ENCODE peak calls at places on chromosomes 12 and 14, in four cellular contexts. G, S, Y and N are unnamed samples. For H3K36me3, the result is how much of the 10 kb centered on the place peaks cover.

GRCh38 chr12:59403259-59403932 is 192.4 kb upstream of the SLC16A7 start:
- DNase-seq in G (peak), S (peak), Y (peak), N (peak)

GRCh38 chr12:59980491-59980890 is 384.7 kb downstream of the SLC16A7 start:
- DNase-seq in G (no peak), S (no peak), Y (no peak), N (no peak)

GRCh38 chr14:74243051-74243450 is 3.8 kb downstream of the VSX2 start:
- DNase-seq in G (no peak), S (no peak), Y (no peak), N (no peak)

GRCh38 chr12:53998174-53998899 is 1.6 kb upstream of the HOXC9 start:
- DNase-seq in G (no peak), S (no peak), Y (no peak), N (no peak)

GRCh38 chr14:55556929-55557623 is 22.9 kb upstream of the KTN1 start:
- DNase-seq in G (peak), S (peak), Y (peak), N (peak)

GRCh38 chr12:71948390-71948789 is 9.7 kb downstream of the TPH2 start:
- DNase-seq in G (no peak), S (no peak), Y (no peak), N (peak)

GRCh38 chr14:54676822-54677708 is 110.1 kb downstream of the SAMD4A start:
- DNase-seq in G (peak), S (no peak), Y (peak), N (peak)

GRCh38 chr14:91963465-91963864 is 16.0 kb upstream of the FBLN5 start:
- DNase-seq in G (no peak), S (no peak), Y (no peak), N (no peak)

GRCh38 chr12:113330505-113330904 is 4.4 kb downstream of the SLC8B1 start:
- DNase-seq in G (no peak), S (no peak), Y (no peak), N (no peak)

GRCh38 chr12:65083581-65083980 is 37.5 kb downstream of the WIF1 start:
- DNase-seq in G (no peak), S (no peak), Y (no peak), N (no peak)

GRCh38 chr14:89178376-89178775 is 238.7 kb downstream of the FOXN3 start:
- DNase-seq in G (no peak), S (no peak), Y (no peak), N (no peak)

GRCh38 chr12:107749094-107749493 is 11.8 kb downstream of the PRDM4 start:
- DNase-seq in G (no peak), S (no peak), Y (no peak), N (no peak)

GRCh38 chr12:84572186-84572585 is 340.4 kb downstream of the SLC6A15 start:
- DNase-seq in G (no peak), S (no peak), Y (no peak), N (no peak)

GRCh38 chr12:111454716-111455447 is 49.2 kb downstream of the SH2B3 start:
- DNase-seq in G (no peak), S (no peak), Y (no peak), N (no peak)

GRCh38 chr12:13962699-13963098 is 18.7 kb downstream of the GRIN2B start:
- DNase-seq in G (no peak), S (peak), Y (no peak), N (peak)

GRCh38 chr14:58697927-58698641 is 60.3 kb downstream of the DACT1 start:
- DNase-seq in G (no peak), S (no peak), Y (no peak), N (no peak)

GRCh38 chr14:20690848-20691640 is 2.5 kb downstream of the ANG start:
- DNase-seq in G (no peak), S (peak), Y (peak), N (peak)

GRCh38 chr12:106888348-106888970 is 67.2 kb upstream of the TMEM263 start:
- DNase-seq in G (no peak), S (no peak), Y (no peak), N (no peak)

GRCh38 chr12:26187014-26187413 is 8.4 kb upstream of the SSPN start:
- DNase-seq in G (no peak), S (no peak), Y (no peak), N (no peak)

GRCh38 chr12:49809369-49810158 is 18.6 kb downstream of the NCKAP5L start:
- DNase-seq in G (peak), S (peak), Y (no peak), N (no peak)

GRCh38 chr14:30243805-30244204 is 315.2 kb upstream of the G2E3 start:
- DNase-seq in G (no peak), S (no peak), Y (no peak), N (no peak)

GRCh38 chr12:110010853-110011835 is 11.9 kb downstream of the ANKRD13A start:
- DNase-seq in G (no peak), S (no peak), Y (no peak), N (no peak)

GRCh38 chr14:46322730-46323425 is 328.7 kb downstream of the RPL10L start:
- DNase-seq in G (no peak), S (no peak), Y (no peak), N (no peak)

GRCh38 chr12:116910645-116911449 is at the start of gene FBXW8:
- DNase-seq in G (peak), S (peak), Y (peak), N (peak)

GRCh38 chr14:87059060-87059827 is 933.7 kb downstream of the GALC start:
- DNase-seq in G (no peak), S (no peak), Y (no peak), N (no peak)

GRCh38 chr14:100468557-100468956 is 118.7 kb downstream of the BEGAIN start:
- DNase-seq in G (no peak), S (no peak), Y (no peak), N (no peak)

GRCh38 chr12:64497903-64498302 is 46.0 kb downstream of the TBK1 start:
- DNase-seq in G (no peak), S (no peak), Y (no peak), N (no peak)

GRCh38 chr12:98439471-98440164 is 75.8 kb upstream of the TMPO start:
- DNase-seq in G (no peak), S (no peak), Y (peak), N (no peak)

GRCh38 chr12:110022980-110023633 is 23.9 kb downstream of the ANKRD13A start:
- DNase-seq in G (no peak), S (no peak), Y (no peak), N (no peak)

GRCh38 chr14:92259613-92260357 is 63.2 kb upstream of the SLC24A4 start:
- DNase-seq in G (no peak), S (no peak), Y (peak), N (no peak)

GRCh38 chr14:101626331-101626730 is 65.0 kb downstream of the DIO3 start:
- DNase-seq in G (no peak), S (no peak), Y (no peak), N (no peak)

GRCh38 chr14:32933943-32934890 is 4.5 kb upstream of the NPAS3 start:
- DNase-seq in G (peak), S (peak), Y (peak), N (peak)

GRCh38 chr14:101965145-101965531 is 765 bp downstream of the DYNC1H1 start:
- DNase-seq in G (peak), S (peak), Y (peak), N (peak)

GRCh38 chr12:110538869-110539622 is 36.9 kb downstream of the RAD9B start:
- DNase-seq in G (no peak), S (no peak), Y (no peak), N (no peak)

GRCh38 chr12:88810806-88811205 is 230.5 kb upstream of the KITLG start:
- DNase-seq in G (no peak), S (no peak), Y (no peak), N (no peak)

GRCh38 chr14:35252485-35252884 is 39.7 kb upstream of the PSMA6 start:
- DNase-seq in G (no peak), S (no peak), Y (no peak), N (no peak)

GRCh38 chr14:94320243-94320642 is 2.9 kb downstream of the SERPINA6 start:
- DNase-seq in G (no peak), S (no peak), Y (no peak), N (no peak)

GRCh38 chr14:69299286-69300035 is 39.5 kb downstream of the GALNT16 start:
- DNase-seq in G (no peak), S (no peak), Y (no peak), N (no peak)

DNA sequence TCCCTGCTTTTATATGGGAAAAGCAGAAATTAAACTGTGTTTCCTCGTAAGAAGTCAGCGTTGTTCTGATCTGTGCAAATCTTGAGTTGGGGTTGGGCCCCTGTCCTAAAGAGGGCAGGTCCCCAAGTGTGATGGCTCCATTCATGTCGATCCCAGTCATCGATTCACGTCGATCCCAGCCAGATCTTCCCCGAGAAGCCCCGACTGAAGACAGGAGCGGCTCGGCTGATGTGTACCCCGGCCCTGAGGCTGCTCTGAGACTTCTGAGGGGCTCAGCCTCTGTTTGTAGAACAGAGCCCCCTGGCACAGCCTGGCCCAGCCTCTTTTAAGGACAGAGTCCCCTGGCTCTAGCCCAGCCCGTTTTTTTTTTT is 9.3 kb downstream of the PGAM5 start:
- DNase-seq in G (no peak), S (no peak), Y (no peak), N (no peak)
- H3K36me3 ChIP-seq in G (under half), S (under half), Y (half or more), N (half or more)

GRCh38 chr12:7638764-7639570 is 26.7 kb downstream of the APOBEC1 start:
- DNase-seq in G (peak), S (peak), Y (peak), N (peak)
- H3K4me3 ChIP-seq in G (no peak), S (peak), Y (peak), N (no peak)

DNA sequence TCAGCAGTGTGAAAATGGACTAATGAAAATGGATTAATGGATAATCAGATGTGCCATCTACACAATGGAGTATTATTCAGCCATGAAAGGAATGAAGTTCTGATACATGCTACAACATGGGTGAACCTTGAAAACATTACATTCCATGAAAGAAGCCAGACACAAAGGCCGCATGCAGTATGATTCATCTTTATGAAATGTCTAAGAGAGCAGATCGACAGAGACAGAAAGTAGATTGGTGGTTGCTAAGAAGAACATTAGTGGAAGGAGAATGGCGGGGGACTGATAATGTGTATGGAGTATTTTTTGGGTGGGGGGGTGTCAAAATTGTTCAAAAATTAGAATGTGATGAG is 47.3 kb downstream of the PRKAB1 start:
- DNase-seq in G (no peak), S (no peak), Y (no peak), N (no peak)
- H3K36me3 ChIP-seq in G (under half), S (under half), Y (under half), N (half or more)

DNA sequence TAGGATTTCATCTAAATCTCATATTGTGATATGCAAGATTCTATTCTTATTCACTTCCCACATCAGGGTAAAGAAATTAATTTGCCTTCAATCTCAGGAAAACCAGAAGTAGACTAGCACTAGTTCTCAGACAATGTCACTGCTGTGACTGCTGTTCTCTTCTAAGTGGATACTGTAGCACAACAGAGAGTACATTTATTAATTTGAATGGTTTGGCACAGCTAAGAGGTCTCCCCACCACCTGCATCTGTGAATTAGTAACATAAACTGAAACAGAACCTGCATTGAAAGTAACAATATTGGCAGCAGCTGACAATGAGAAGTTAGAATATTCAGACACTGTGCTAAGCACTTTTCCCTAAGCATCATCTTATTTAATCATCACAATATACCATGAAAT is 253.1 kb downstream of the PDZRN4 start:
- DNase-seq in G (no peak), S (no peak), Y (no peak), N (no peak)
- H3K4me3 ChIP-seq in G (no peak), S (no peak), Y (no peak), N (no peak)

DNA sequence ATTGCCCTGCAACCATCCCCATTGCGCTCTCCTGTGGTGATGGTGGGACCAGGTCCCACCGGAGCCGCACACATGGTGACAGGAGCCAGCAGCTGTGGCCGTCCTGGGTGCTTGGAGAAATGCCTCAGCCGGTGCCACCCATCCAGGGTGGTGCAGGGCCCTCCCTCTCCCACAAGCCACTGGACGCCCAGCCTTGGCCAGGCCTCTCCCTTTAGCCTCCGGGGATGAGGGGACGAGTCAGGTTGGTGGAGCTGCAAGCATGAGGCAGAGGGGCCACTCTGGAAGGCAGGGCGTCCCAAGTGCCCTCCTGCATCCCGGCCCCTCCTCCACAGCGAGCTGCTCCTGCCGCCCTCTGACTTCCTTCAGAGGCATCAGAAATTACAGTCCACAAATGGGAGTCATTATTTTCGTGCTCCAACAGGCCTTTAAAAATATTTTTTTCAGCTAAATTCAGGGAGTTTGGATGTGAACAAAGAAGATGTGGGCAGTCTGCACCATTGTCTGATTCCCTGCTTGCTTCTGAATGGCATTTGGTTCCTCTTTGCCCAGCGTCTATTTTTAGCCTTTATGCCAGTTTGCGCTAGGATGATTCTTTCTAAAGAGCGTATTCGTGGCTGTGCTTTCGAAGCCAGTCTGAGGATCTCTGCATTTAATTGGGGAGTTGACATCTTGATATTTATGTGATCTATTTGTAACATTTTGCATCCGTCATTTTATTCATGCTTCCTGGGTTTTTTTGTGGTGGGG is 189.4 kb downstream of the ADGRD1 start:
- DNase-seq in G (no peak), S (no peak), Y (no peak), N (no peak)
- H3K36me3 ChIP-seq in G (under half), S (under half), Y (under half), N (under half)

GRCh38 chr12:31315779-31316465 is 10.0 kb downstream of the SINHCAF start:
- DNase-seq in G (no peak), S (no peak), Y (no peak), N (no peak)

GRCh38 chr12:31315089-31315725 is 10.7 kb downstream of the SINHCAF start:
- DNase-seq in G (no peak), S (no peak), Y (no peak), N (no peak)

GRCh38 chr12:31316964-31317363 is 9.0 kb downstream of the SINHCAF start:
- DNase-seq in G (no peak), S (no peak), Y (no peak), N (no peak)

GRCh38 chr12:31318870-31319269 is 7.1 kb downstream of the SINHCAF start:
- DNase-seq in G (no peak), S (no peak), Y (no peak), N (no peak)

GRCh38 chr12:31317471-31318397 is 8.2 kb downstream of the SINHCAF start:
- DNase-seq in G (no peak), S (no peak), Y (no peak), N (no peak)
- H3K4me3 ChIP-seq in G (no peak), S (peak), Y (peak), N (peak)

DNA sequence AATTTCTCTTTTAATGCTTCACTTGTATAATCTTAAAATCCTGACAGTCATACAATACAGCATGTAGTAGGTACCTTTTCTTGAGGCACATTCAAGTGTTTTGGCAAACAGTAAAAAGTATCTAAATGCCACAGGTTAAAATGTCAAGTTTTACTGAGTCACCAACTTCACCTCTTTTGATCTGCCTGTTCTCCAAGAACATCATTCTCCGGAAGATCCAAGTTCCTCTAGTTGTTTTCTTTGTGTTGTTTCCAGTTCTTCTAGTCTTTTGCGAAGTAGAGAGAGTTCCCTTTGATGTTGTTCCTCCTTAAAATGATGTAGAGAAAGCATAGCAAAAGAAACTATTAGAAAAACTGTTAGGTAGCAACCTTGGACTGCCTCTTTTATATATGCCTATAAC is 151.1 kb downstream of the CEP83 start:
- DNase-seq in G (no peak), S (no peak), Y (no peak), N (no peak)
- H3K36me3 ChIP-seq in G (under half), S (under half), Y (under half), N (under half)

GRCh38 chr12:7128681-7129593 is at the start of gene RBP5:
- DNase-seq in G (peak), S (no peak), Y (peak), N (no peak)

GRCh38 chr12:7131502-7131866 is 1.3 kb downstream of the CLSTN3 start:
- DNase-seq in G (peak), S (no peak), Y (no peak), N (no peak)

GRCh38 chr12:7130791-7131501 is 775 bp downstream of the CLSTN3 start:
- DNase-seq in G (peak), S (peak), Y (peak), N (peak)

GRCh38 chr12:7130537-7130790 is 293 bp downstream of the CLSTN3 start:
- DNase-seq in G (no peak), S (no peak), Y (no peak), N (no peak)

GRCh38 chr12:7129647-7130536 is at the start of gene CLSTN3:
- DNase-seq in G (peak), S (peak), Y (peak), N (peak)
- H3K4me3 ChIP-seq in G (peak), S (peak), Y (peak), N (peak)

GRCh38 chr14:24411468-24412454 is 13.0 kb downstream of the NYNRIN start:
- DNase-seq in G (no peak), S (peak), Y (no peak), N (peak)

GRCh38 chr14:24414732-24415420 is 14.6 kb downstream of the CBLN3 start:
- DNase-seq in G (no peak), S (no peak), Y (no peak), N (no peak)

GRCh38 chr14:24415421-24416253 is 13.8 kb downstream of the CBLN3 start:
- DNase-seq in G (no peak), S (no peak), Y (no peak), N (no peak)

GRCh38 chr14:24416254-24416931 is 13.1 kb downstream of the CBLN3 start:
- DNase-seq in G (no peak), S (peak), Y (no peak), N (no peak)

DNA sequence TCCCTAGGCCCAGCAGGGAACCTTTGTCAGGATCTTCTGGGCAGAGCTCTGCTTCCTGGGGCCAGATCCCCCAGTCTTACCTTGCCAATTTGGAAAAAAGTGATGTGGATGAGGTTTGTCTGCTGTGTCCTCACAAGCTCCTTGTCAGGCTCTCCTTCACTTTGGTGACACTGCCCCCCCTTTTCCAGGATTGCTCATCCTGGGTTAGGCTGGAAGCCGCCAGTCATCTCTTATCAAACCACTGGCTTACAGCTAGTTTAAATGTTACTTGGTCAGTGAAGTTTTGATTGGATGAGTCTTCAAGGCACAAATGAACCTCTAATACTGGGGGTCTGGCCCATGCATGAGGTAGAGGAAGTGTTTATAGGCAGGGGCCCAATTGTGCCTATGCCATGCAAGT is 15.3 kb downstream of the NYNRIN start:
- DNase-seq in G (no peak), S (no peak), Y (no peak), N (no peak)
- H3K36me3 ChIP-seq in G (under half), S (under half), Y (under half), N (under half)